ENCODE peak calls at places on chromosomes 5 and 9, in eight cellular contexts. V is ovary, Z is breast epithelium, N is lower lobe of right lung, W is upper lobe of right lung, M is astrocyte of the spinal cord, X is GM23248, O is Peyer's patch. J is an unnamed sample.

GRCh38 chr5:50800410-50800809 is 134.0 kb downstream of the PARP8 start:
- DNase-seq in X (no peak), M (no peak), V (no peak), Z (no peak), O (no peak), N (no peak), W (no peak), J (no peak)

GRCh38 chr5:140258016-140258415 is 44.9 kb downstream of the PFDN1 start:
- DNase-seq in Z (no peak), N (no peak), W (no peak), V (no peak), O (no peak), M (no peak), X (peak), J (no peak)

GRCh38 chr9:106403081-106403480 is 459.9 kb upstream of the ZNF462 start:
- DNase-seq in X (peak), O (no peak), Z (no peak), V (no peak), W (no peak), N (no peak), M (peak), J (no peak)

GRCh38 chr9:134896834-134897583 is 16.4 kb downstream of the FCN2 start:
- DNase-seq in X (no peak), V (peak), M (no peak), N (peak), W (peak), O (no peak), Z (no peak), J (no peak)

GRCh38 chr5:149580808-149581191 is 498 bp upstream of the ARHGEF37 start:
- DNase-seq in V (no peak), X (no peak), N (no peak), Z (no peak), W (no peak), M (no peak), O (no peak), J (no peak)

GRCh38 chr9:135315572-135315971 is 164.0 kb upstream of the PPP1R26 start:
- DNase-seq in X (no peak), Z (no peak), M (no peak), V (no peak), N (no peak), O (no peak), W (no peak), J (no peak)

GRCh38 chr5:113909782-113910181 is 396.3 kb downstream of the YTHDC2 start:
- DNase-seq in Z (no peak), O (no peak), W (no peak), M (no peak), X (no peak), V (no peak), N (no peak), J (no peak)

GRCh38 chr5:53429706-53430105 is 50.7 kb upstream of the FST start:
- DNase-seq in N (no peak), M (peak), X (no peak), O (no peak), W (no peak), V (no peak), Z (no peak), J (no peak)

DNA sequence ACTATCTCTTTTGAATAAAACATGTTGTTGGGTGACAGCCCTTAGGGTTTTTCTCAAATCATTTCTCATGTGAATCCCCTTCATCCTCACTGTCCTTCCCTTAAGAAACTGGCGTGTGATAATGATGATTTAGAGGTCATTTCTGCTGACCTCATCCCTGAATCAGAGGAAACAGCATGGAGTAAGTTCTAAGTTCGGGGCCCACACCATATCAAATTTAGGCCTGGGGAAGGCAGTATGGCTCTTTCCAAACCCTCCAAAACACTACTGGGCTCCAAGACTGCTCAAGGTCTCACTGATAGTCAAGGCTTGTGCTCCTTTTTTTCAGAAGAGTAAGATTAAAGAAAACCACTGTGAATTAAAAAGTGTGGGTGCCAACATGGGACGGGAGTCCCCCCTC is 872 bp upstream of the SMIM3 start:
- DNase-seq in M (no peak), N (no peak), Z (no peak), W (no peak), V (no peak), X (peak), O (no peak), J (no peak)
- H3K4me3 ChIP-seq in M (peak), N (peak), Z (peak), W (peak), V (peak), X (peak), O (peak), J (no peak)

DNA sequence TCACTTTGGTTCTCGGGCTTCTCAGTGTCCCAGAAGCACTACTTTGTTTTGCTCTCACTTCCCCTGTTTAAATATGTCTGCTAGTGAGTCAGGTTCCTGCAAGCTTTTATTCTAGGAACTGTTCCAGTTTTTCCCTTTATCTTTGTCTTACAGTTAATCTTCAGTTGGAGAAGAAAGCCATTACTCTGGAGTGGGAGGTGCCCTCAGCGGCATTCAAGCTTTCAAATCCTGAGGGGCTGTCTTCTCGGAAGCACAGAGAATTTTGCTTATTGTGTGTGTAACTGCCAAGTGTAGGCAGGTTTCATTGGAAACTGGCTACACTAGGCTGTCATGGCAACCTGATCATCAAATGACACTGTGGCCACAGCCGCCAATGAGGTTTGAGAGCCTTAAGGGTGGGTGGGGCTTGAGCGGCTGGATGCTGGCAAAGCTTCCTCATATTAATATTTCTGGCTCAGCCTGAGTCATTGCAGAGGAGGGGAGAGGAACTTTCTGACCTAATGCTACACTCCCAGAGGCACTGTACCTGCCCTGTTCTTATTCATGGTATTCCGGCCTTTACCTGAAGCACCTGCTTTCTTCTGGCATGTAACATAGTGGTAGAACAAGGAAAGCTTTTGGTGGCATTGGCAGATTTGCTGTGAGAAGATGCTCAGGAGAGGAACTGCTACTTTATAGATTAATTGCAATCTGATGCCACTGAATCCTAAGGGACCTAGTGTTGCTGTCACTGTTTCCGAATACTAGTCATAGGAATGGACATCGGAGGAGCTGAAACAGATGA is 26.3 kb downstream of the SLC25A25 start:
- DNase-seq in O (peak), W (peak), M (peak), Z (peak), N (peak), V (peak), X (peak), J (peak)
- H3K4me3 ChIP-seq in O (no peak), W (peak), M (peak), Z (no peak), N (peak), V (peak), X (peak), J (no peak)

GRCh38 chr9:121698627-121699270 is 47.3 kb downstream of the DAB2IP start:
- DNase-seq in Z (no peak), O (no peak), X (peak), W (no peak), N (peak), M (no peak), V (peak), J (peak)
- H3K4me3 ChIP-seq in Z (peak), O (peak), X (peak), W (peak), N (peak), M (peak), V (peak), J (peak)

GRCh38 chr9:23539311-23539710 is 286.7 kb downstream of the ELAVL2 start:
- DNase-seq in Z (no peak), M (no peak), X (no peak), O (no peak), N (no peak), V (no peak), W (no peak), J (no peak)
- H3K4me3 ChIP-seq in Z (no peak), M (no peak), X (no peak), O (no peak), N (no peak), V (no peak), W (no peak), J (no peak)

GRCh38 chr5:167849874-167850273 is 441.6 kb upstream of the WWC1 start:
- DNase-seq in X (no peak), V (no peak), O (no peak), N (no peak), Z (no peak), W (no peak), M (no peak), J (no peak)
- H3K4me3 ChIP-seq in X (no peak), V (no peak), O (no peak), N (no peak), Z (no peak), W (no peak), M (no peak), J (no peak)

GRCh38 chr5:98453309-98453708 is 320.2 kb upstream of the RGMB start:
- DNase-seq in O (no peak), N (no peak), V (no peak), Z (no peak), W (no peak), M (no peak), X (no peak), J (no peak)
- H3K4me3 ChIP-seq in O (no peak), N (no peak), V (no peak), Z (no peak), W (no peak), M (no peak), X (no peak), J (no peak)

J was measured in HAP-1.